ENCODE peak calls at places on chromosomes 7 and 10, in eight cellular contexts. C, D, O, E, S, X, J and M are unnamed samples.

GRCh38 chr10:79390551-79391229 is 43.4 kb downstream of the PPIF start:
- DNase-seq in C (no peak), D (no peak), O (no peak), E (no peak), S (no peak), X (no peak), J (no peak), M (no peak)

GRCh38 chr10:36023939-36024338 is 381.8 kb upstream of the FZD8 start:
- DNase-seq in C (no peak), D (peak; percentile 88), O (peak; percentile 71), E (no peak), S (peak; percentile 52), X (no peak), J (no peak), M (peak; percentile 82)

GRCh38 chr7:3198316-3198715 is 102.7 kb upstream of the SDK1 start:
- DNase-seq in C (no peak), D (no peak), O (no peak), E (no peak), S (no peak), X (no peak), J (no peak), M (no peak)

GRCh38 chr10:131855763-131856401 is 44.9 kb upstream of the PPP2R2D start:
- DNase-seq in C (no peak), D (no peak), O (peak; percentile 35), E (no peak), S (no peak), X (no peak), J (no peak), M (no peak)

GRCh38 chr10:76017733-76018433 is 586.5 kb downstream of the LRMDA start:
- DNase-seq in C (no peak), D (no peak), O (no peak), E (no peak), S (no peak), X (no peak), J (no peak), M (no peak)

GRCh38 chr7:302054-302992 is 12.4 kb downstream of the FOXL3 start:
- DNase-seq in C (no peak), D (no peak), O (no peak), E (no peak), S (no peak), X (no peak), J (no peak), M (no peak)

GRCh38 chr7:108528183-108528712 is 2.3 kb upstream of the PNPLA8 start:
- DNase-seq in C (no peak), D (no peak), O (no peak), E (no peak), S (no peak), X (no peak), J (no peak), M (no peak)

GRCh38 chr10:27157150-27157549 is 2.0 kb downstream of the MASTL start:
- DNase-seq in C (no peak), D (no peak), O (no peak), E (no peak), S (peak; percentile 48), X (no peak), J (no peak), M (no peak)

GRCh38 chr7:29044529-29044928 is 86.4 kb upstream of the TRIL start:
- DNase-seq in C (no peak), D (no peak), O (no peak), E (no peak), S (no peak), X (no peak), J (no peak), M (no peak)

GRCh38 chr10:88616250-88616977 is 29.9 kb downstream of the LIPJ start:
- DNase-seq in C (no peak), D (no peak), O (no peak), E (no peak), S (no peak), X (no peak), J (no peak), M (no peak)

GRCh38 chr7:30303312-30304039 is 19.1 kb downstream of the ZNRF2 start:
- DNase-seq in C (no peak), D (no peak), O (no peak), E (no peak), S (no peak), X (no peak), J (no peak), M (no peak)

GRCh38 chr7:158424531-158424930 is 163.1 kb downstream of the PTPRN2 start:
- DNase-seq in C (no peak), D (no peak), O (no peak), E (no peak), S (no peak), X (no peak), J (no peak), M (no peak)

GRCh38 chr10:103184615-103185014 is 8.5 kb downstream of the NT5C2 start:
- DNase-seq in C (no peak), D (no peak), O (no peak), E (no peak), S (no peak), X (no peak), J (no peak), M (no peak)